ENCODE peak calls at places on chromosomes 3 and 15, in ten cellular contexts. K is GM23248, H is heart left ventricle, J is uterus, T is NT2/D1, N is kidney epithelial cell, F is Peyer's patch, C is HAP-1, O is gastrocnemius medialis, A is BE2C. M is an unnamed sample. For H3K36me3 and H3K27me3, the result is how much of the 10 kb centered on the place peaks cover.

GRCh38 chr15:58704155-58704825 is 45.2 kb downstream of the ADAM10 start:
- DNase-seq in C (no peak), T (no peak), A (no peak), F (no peak), K (peak), N (no peak), J (no peak), H (no peak), O (no peak), M (no peak)

GRCh38 chr3:184186902-184187207 is 856 bp downstream of the ABCF3 start:
- DNase-seq in T (no peak), H (no peak), O (no peak), N (no peak), F (no peak), C (no peak), K (peak), A (no peak), J (no peak), M (no peak)

GRCh38 chr15:22867886-22868285 is 29.4 kb downstream of the NIPA2 start:
- DNase-seq in C (no peak), O (no peak), F (no peak), H (no peak), N (no peak), J (no peak), K (no peak), T (no peak), A (no peak), M (no peak)

GRCh38 chr15:91922701-91923279 is 69.3 kb downstream of the SLCO3A1 start:
- DNase-seq in F (no peak), T (no peak), O (no peak), K (no peak), C (no peak), J (no peak), H (no peak), N (no peak), A (no peak), M (peak)

GRCh38 chr15:29514931-29515330 is 245.3 kb upstream of the NSMCE3 start:
- DNase-seq in T (no peak), N (no peak), C (no peak), A (no peak), K (no peak), H (no peak), O (no peak), J (no peak), F (no peak), M (no peak)

GRCh38 chr3:167808910-167809309 is 73.4 kb downstream of the SERPINI1 start:
- DNase-seq in N (no peak), T (no peak), C (no peak), H (no peak), O (no peak), J (no peak), F (no peak), K (no peak), A (no peak), M (no peak)

GRCh38 chr15:88727439-88727838 is 75.8 kb upstream of the ACAN start:
- DNase-seq in A (no peak), C (no peak), H (no peak), J (no peak), F (no peak), O (no peak), K (no peak), N (no peak), T (no peak), M (no peak)

GRCh38 chr3:182644800-182645433 is 148.4 kb upstream of the ATP11B start:
- DNase-seq in T (no peak), F (no peak), C (no peak), J (no peak), A (no peak), H (no peak), K (peak), O (no peak), N (no peak), M (no peak)

GRCh38 chr3:46214751-46215352 is 6.7 kb upstream of the CCR1 start:
- DNase-seq in N (no peak), F (no peak), O (no peak), H (no peak), C (no peak), A (no peak), T (peak), J (no peak), K (no peak), M (peak)

GRCh38 chr15:76337047-76337738 is 620 bp downstream of the ISL2 start:
- DNase-seq in A (no peak), J (no peak), T (no peak), C (peak), F (no peak), N (no peak), H (no peak), O (no peak), K (peak), M (peak)

GRCh38 chr15:68149059-68149458 is 56.1 kb downstream of the CALML4 start:
- DNase-seq in F (no peak), H (no peak), K (peak), C (no peak), O (no peak), T (no peak), N (no peak), A (no peak), J (no peak), M (no peak)

GRCh38 chr3:52293491-52294319 is 6.1 kb downstream of the GLYCTK start:
- DNase-seq in C (no peak), N (no peak), K (no peak), F (peak), O (no peak), A (no peak), J (no peak), H (no peak), T (no peak), M (no peak)

GRCh38 chr3:27127195-27127594 is 242.0 kb downstream of the NEK10 start:
- DNase-seq in H (no peak), N (no peak), O (no peak), A (no peak), K (no peak), F (no peak), J (no peak), T (no peak), C (no peak), M (no peak)

GRCh38 chr15:28881170-28881569 is 4.6 kb upstream of the APBA2 start:
- DNase-seq in F (no peak), N (no peak), J (no peak), C (no peak), K (no peak), H (no peak), A (no peak), T (no peak), O (no peak), M (no peak)

GRCh38 chr15:55289011-55289572 is 521 bp downstream of the RAB27A start:
- DNase-seq in J (peak), F (peak), A (peak), O (no peak), C (peak), H (no peak), N (no peak), K (peak), T (no peak), M (peak)

GRCh38 chr3:160885791-160886286 is 129.8 kb downstream of the PPM1L start:
- DNase-seq in T (peak), A (peak), K (peak), C (peak), O (peak), H (peak), F (peak), J (peak), N (peak), M (peak)

GRCh38 chr3:197335428-197336132 is 37.2 kb upstream of the DLG1 start:
- DNase-seq in N (no peak), A (no peak), C (no peak), F (no peak), K (no peak), H (peak), J (no peak), T (no peak), O (no peak), M (peak)

GRCh38 chr3:86416334-86416733 is 574.6 kb downstream of the VGLL3 start:
- DNase-seq in T (no peak), F (no peak), O (no peak), K (no peak), J (no peak), H (no peak), N (no peak), A (no peak), C (no peak), M (peak)

GRCh38 chr3:41975421-41976103 is 13.7 kb upstream of the ULK4 start:
- DNase-seq in H (no peak), C (no peak), N (no peak), O (no peak), A (no peak), F (no peak), T (no peak), K (peak), J (no peak), M (no peak)

GRCh38 chr15:76330281-76330680 is 6.3 kb upstream of the ISL2 start:
- DNase-seq in N (no peak), T (no peak), O (peak), J (no peak), F (no peak), A (peak), H (peak), C (peak), K (peak), M (peak)

GRCh38 chr3:18216996-18217395 is 208.1 kb downstream of the SATB1 start:
- DNase-seq in O (no peak), J (no peak), C (no peak), H (no peak), K (no peak), A (no peak), F (no peak), N (no peak), T (no peak), M (no peak)

GRCh38 chr3:130386604-130387263 is 41.3 kb downstream of the COL6A5 start:
- DNase-seq in F (no peak), J (no peak), T (no peak), C (no peak), H (no peak), A (no peak), N (peak), O (no peak), K (peak), M (no peak)

GRCh38 chr15:95742256-95742655 is 588.2 kb upstream of the NR2F2 start:
- DNase-seq in C (no peak), K (no peak), A (no peak), O (no peak), J (no peak), N (no peak), T (no peak), H (no peak), F (no peak), M (no peak)

GRCh38 chr3:112038863-112039262 is 4.3 kb downstream of the TMPRSS7 start:
- DNase-seq in F (no peak), N (no peak), T (no peak), O (no peak), H (no peak), J (no peak), K (peak), A (no peak), C (no peak), M (no peak)

GRCh38 chr15:70269991-70270751 is 172.5 kb upstream of the TLE3 start:
- DNase-seq in J (no peak), F (no peak), T (no peak), H (peak), N (no peak), A (peak), O (no peak), C (no peak), K (no peak), M (no peak)

GRCh38 chr3:30597131-30597768 is 9.2 kb upstream of the TGFBR2 start:
- DNase-seq in C (no peak), O (no peak), H (no peak), F (no peak), K (peak), N (peak), T (no peak), J (no peak), A (no peak), M (no peak)

GRCh38 chr15:42066764-42067415 is 27.5 kb downstream of the PLA2G4D start:
- DNase-seq in K (no peak), F (no peak), C (no peak), T (no peak), N (no peak), J (no peak), O (no peak), A (no peak), H (no peak), M (no peak)

GRCh38 chr15:25327671-25328070 is 111.2 kb downstream of the UBE3A start:
- DNase-seq in A (no peak), K (no peak), J (no peak), N (no peak), O (no peak), C (no peak), H (no peak), F (no peak), T (no peak), M (no peak)

GRCh38 chr15:25331860-25332259 is 107.0 kb downstream of the UBE3A start:
- DNase-seq in A (no peak), T (no peak), N (no peak), O (no peak), F (no peak), H (no peak), K (no peak), J (no peak), C (no peak), M (no peak)

GRCh38 chr15:25332306-25332705 is 106.5 kb downstream of the UBE3A start:
- DNase-seq in F (no peak), T (no peak), A (no peak), N (no peak), J (no peak), K (no peak), C (no peak), H (no peak), O (no peak), M (no peak)

GRCh38 chr15:25331404-25331803 is 107.4 kb downstream of the UBE3A start:
- DNase-seq in O (no peak), K (no peak), F (no peak), C (no peak), H (no peak), N (no peak), A (no peak), T (no peak), J (no peak), M (no peak)

GRCh38 chr15:25329685-25330084 is 109.1 kb downstream of the UBE3A start:
- DNase-seq in O (no peak), H (no peak), K (no peak), C (no peak), A (no peak), F (no peak), J (no peak), T (no peak), N (no peak), M (no peak)
- H3K36me3 ChIP-seq in O (under half), H (under half), K (under half), C (under half), A (under half), F (under half), J (under half), T (under half), N (under half), M (under half)

DNA sequence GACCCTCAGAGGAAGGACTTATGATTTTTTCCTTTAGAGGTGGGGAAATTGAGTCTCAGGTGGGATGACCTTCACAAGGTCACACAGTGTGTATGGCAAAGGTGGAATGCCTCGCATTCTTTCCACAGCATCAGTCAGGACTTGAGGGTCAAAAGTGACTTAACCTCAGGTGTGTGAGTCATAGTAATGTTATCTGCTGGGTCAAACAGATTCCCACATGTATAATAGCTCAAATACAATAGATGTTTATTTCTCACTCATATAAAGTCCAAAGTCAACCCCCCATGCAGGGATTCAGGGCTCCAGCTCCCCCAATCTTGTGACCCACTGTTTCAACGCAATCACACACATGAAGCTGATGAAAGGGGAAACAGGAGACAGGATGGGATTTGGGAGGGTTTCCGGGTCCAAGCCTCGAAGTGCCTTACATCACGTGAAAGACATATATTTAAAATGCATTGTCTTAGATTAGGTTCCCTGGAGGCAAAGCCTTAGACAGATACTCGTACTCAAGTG is 34.0 kb upstream of the CCDC174 start:
- DNase-seq in K (no peak), C (no peak), O (no peak), T (no peak), H (no peak), F (no peak), A (no peak), N (no peak), J (no peak), M (no peak)
- H3K27me3 ChIP-seq in K (under half), C (under half), O (under half), T (under half), H (under half), F (under half), A (under half), N (under half), J (under half), M (under half)

GRCh38 chr3:58132850-58133249 is 77.9 kb downstream of the DNASE1L3 start:
- DNase-seq in K (no peak), O (no peak), F (no peak), J (no peak), N (no peak), T (no peak), A (no peak), C (no peak), H (no peak), M (no peak)

GRCh38 chr3:58130591-58130990 is 80.2 kb downstream of the DNASE1L3 start:
- DNase-seq in C (no peak), N (no peak), F (no peak), H (no peak), A (no peak), K (no peak), J (no peak), O (no peak), T (no peak), M (no peak)

GRCh38 chr3:58134468-58134867 is 76.3 kb downstream of the DNASE1L3 start:
- DNase-seq in N (no peak), K (no peak), A (no peak), C (no peak), J (no peak), H (no peak), O (no peak), T (no peak), F (no peak), M (no peak)

GRCh38 chr3:58129041-58129440 is 81.7 kb downstream of the DNASE1L3 start:
- DNase-seq in T (no peak), F (no peak), K (no peak), A (no peak), C (no peak), N (no peak), J (no peak), O (no peak), H (no peak), M (no peak)

DNA sequence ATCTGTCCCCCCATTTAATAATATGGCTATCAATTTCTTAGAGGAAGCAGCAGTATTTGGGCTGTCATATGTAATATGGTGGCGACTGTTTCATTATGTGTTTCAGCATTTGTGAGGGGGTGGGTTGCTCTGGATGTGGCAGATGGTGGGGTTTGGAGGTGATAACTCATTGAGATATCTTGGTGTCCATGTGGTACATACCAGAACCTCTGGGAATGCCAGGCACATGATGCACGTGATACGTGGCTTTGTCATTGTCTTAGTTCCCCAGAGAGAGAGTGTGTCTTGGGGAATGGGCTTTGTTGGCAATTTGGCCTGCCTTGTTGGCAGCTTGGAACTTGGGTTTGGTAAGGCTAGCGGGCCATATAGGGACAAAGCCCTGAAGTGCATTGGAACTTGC is 79.7 kb downstream of the DNASE1L3 start:
- DNase-seq in A (no peak), T (no peak), J (no peak), O (no peak), H (no peak), K (no peak), C (no peak), F (no peak), N (no peak), M (no peak)
- H3K36me3 ChIP-seq in A (under half), T (half or more), J (under half), O (under half), H (under half), K (half or more), C (under half), F (under half), N (under half), M (half or more)

DNA sequence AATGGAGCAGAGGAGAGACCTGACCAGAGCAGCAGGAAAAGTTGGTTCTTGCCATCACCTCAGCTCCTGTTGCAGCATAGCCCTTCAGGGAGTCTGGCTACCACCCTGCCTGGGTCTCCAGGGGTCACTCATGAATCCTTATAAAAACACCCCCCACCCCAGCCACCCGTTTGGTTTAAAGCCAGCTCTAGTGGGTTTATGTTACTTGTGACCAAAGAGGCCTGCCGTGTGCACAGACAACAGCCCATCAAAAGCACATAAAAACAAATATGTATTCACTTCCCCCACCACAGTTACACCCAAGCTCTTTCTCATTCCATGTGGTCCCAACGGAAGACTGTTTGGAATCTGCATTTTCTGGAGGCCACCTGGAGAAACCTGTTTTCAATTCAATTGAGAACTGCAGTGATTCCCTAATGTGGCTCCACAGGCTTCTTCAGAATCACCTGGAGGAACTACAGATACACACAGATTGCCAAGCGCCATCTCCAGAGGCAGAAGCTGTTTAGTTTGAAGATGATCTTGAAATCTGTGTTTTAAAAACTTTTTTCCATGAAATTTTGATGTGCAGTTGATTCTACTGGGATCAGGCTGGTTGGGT is 13.8 kb downstream of the FOXL2 start:
- DNase-seq in C (no peak), O (no peak), A (no peak), F (no peak), N (no peak), H (no peak), K (no peak), T (no peak), J (no peak), M (no peak)
- H3K27me3 ChIP-seq in C (under half), O (under half), A (half or more), F (under half), N (under half), H (under half), K (under half), T (under half), J (under half), M (half or more)

GRCh38 chr3:48065035-48065434 is 48.8 kb upstream of the MAP4 start:
- DNase-seq in T (no peak), J (no peak), K (peak), N (no peak), F (no peak), A (no peak), H (no peak), C (no peak), O (no peak), M (no peak)
- H3K36me3 ChIP-seq in T (under half), J (under half), K (under half), N (under half), F (under half), A (under half), H (under half), C (under half), O (under half), M (under half)

GRCh38 chr3:194313642-194314430 is 37.3 kb downstream of the CPN2 start:
- DNase-seq in N (no peak), F (peak), O (peak), J (peak), K (peak), T (no peak), H (peak), C (no peak), A (peak), M (peak)

GRCh38 chr3:194312743-194313281 is 38.3 kb downstream of the CPN2 start:
- DNase-seq in O (peak), T (no peak), H (peak), K (peak), N (no peak), A (peak), C (no peak), J (peak), F (no peak), M (peak)

GRCh38 chr3:194315965-194316361 is 35.2 kb downstream of the CPN2 start:
- DNase-seq in A (no peak), C (no peak), F (no peak), N (no peak), O (no peak), K (peak), J (no peak), T (no peak), H (peak), M (no peak)

GRCh38 chr3:194315088-194315964 is 35.8 kb downstream of the CPN2 start:
- DNase-seq in N (no peak), O (peak), K (peak), T (peak), J (peak), A (peak), H (peak), F (peak), C (peak), M (peak)

DNA sequence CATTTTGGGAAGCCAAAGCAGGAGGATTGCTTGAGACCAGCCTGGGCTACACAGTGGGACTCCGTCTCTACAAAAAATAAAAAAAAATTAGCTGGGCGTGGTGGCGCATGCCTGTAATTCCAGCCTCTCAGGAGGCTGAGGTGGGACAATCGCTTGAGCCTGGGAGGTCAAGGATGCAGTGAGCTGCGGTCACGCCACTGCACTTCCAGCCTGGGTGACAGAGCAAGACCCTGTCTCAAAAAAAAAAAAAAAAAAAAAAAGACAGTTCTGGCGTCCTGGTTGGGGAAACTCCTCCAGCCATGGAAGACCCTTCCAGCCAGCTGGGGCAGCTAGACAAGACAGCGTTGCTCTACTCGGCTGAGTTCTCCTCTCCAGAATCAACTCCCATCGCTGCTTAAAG is 36.5 kb downstream of the CPN2 start:
- DNase-seq in H (peak), C (no peak), F (no peak), A (no peak), T (no peak), O (no peak), N (no peak), K (no peak), J (peak), M (no peak)
- H3K27me3 ChIP-seq in H (under half), C (under half), F (under half), A (under half), T (under half), O (under half), N (under half), K (half or more), J (under half), M (under half)

M was measured in endodermal cell.